ENCODE peak calls at places on chromosome 6, in eight cellular contexts. B is heart right ventricle, A is tibial artery, K is Peyer's patch, X is testis, W is dorsolateral prefrontal cortex, L is cardiac muscle cell, U is pancreas. O is an unnamed sample. For H3K27me3, the result is how much of the 10 kb centered on the place peaks cover.

GRCh38 chr6:42010185-42010872 is 40.0 kb upstream of the TAF8 start:
- DNase-seq in X (no peak), B (no peak), U (no peak), A (no peak), K (no peak), L (no peak), W (no peak), O (no peak)

GRCh38 chr6:169115632-169116031 is 138.0 kb downstream of the THBS2 start:
- DNase-seq in L (no peak), A (no peak), W (no peak), B (no peak), K (no peak), X (no peak), U (no peak), O (no peak)

GRCh38 chr6:29255530-29255929 is 46.0 kb upstream of the OR14J1 start:
- DNase-seq in B (no peak), W (no peak), X (no peak), U (no peak), L (no peak), A (no peak), K (no peak), O (no peak)

GRCh38 chr6:13725570-13725969 is 13.9 kb upstream of the RANBP9 start:
- DNase-seq in B (no peak), U (no peak), K (no peak), X (no peak), A (no peak), L (no peak), W (no peak), O (peak)

GRCh38 chr6:100461273-100461919 is 3.3 kb downstream of the SIM1 start:
- DNase-seq in X (no peak), K (no peak), A (no peak), U (no peak), W (no peak), B (no peak), L (no peak), O (no peak)

GRCh38 chr6:167238169-167238693 is 52.9 kb upstream of the UNC93A start:
- DNase-seq in A (no peak), K (no peak), X (no peak), W (peak), B (no peak), U (no peak), L (peak), O (no peak)

GRCh38 chr6:36618366-36619355 is 24.5 kb downstream of the SRSF3 start:
- DNase-seq in X (no peak), B (no peak), W (no peak), L (no peak), A (peak), U (no peak), K (peak), O (no peak)

GRCh38 chr6:128494440-128494839 is 26.0 kb downstream of the PTPRK start:
- DNase-seq in U (no peak), L (no peak), K (no peak), A (no peak), X (no peak), B (peak), W (no peak), O (no peak)

GRCh38 chr6:148800535-148800934 is 53.7 kb downstream of the UST start:
- DNase-seq in W (no peak), A (no peak), K (no peak), U (no peak), X (no peak), L (no peak), B (no peak), O (no peak)

GRCh38 chr6:166204852-166205650 is 37.4 kb upstream of the TBXT start:
- DNase-seq in K (no peak), A (no peak), U (no peak), L (no peak), W (no peak), B (no peak), X (no peak), O (no peak)

GRCh38 chr6:85126448-85127178 is 323.3 kb upstream of the NT5E start:
- DNase-seq in X (peak), K (no peak), A (peak), U (peak), B (no peak), L (peak), W (peak), O (no peak)

GRCh38 chr6:166738778-166739654 is 112.0 kb upstream of the RPS6KA2 start:
- DNase-seq in L (no peak), K (no peak), U (no peak), B (no peak), A (no peak), W (no peak), X (no peak), O (no peak)

GRCh38 chr6:56851541-56852248 is 103.2 kb upstream of the BEND6 start:
- DNase-seq in L (peak), K (no peak), U (peak), W (peak), B (peak), X (peak), A (peak), O (no peak)

GRCh38 chr6:29777319-29777718 is 50.3 kb upstream of the HLA-G start:
- DNase-seq in W (no peak), U (no peak), L (no peak), X (no peak), A (no peak), B (no peak), K (no peak), O (no peak)

GRCh38 chr6:24931296-24931695 is 4.5 kb downstream of the RIPOR2 start:
- DNase-seq in X (no peak), W (no peak), A (no peak), L (no peak), K (no peak), B (peak), U (no peak), O (no peak)

GRCh38 chr6:33693186-33694158 is 18.0 kb downstream of the UQCC2 start:
- DNase-seq in U (no peak), L (peak), X (no peak), W (peak), B (peak), A (no peak), K (no peak), O (no peak)

GRCh38 chr6:29746050-29746449 is 22.8 kb downstream of the HLA-F start:
- DNase-seq in W (no peak), U (no peak), A (no peak), L (no peak), X (no peak), B (no peak), K (no peak), O (no peak)

GRCh38 chr6:137497722-137498463 is 3.7 kb upstream of the OLIG3 start:
- DNase-seq in K (peak), B (no peak), W (no peak), A (no peak), X (no peak), U (no peak), L (peak), O (no peak)

GRCh38 chr6:139882234-139882633 is 507.8 kb upstream of the CITED2 start:
- DNase-seq in K (no peak), W (peak), X (peak), B (no peak), L (no peak), U (no peak), A (no peak), O (no peak)

GRCh38 chr6:155399062-155399746 is 56.4 kb downstream of the NOX3 start:
- DNase-seq in U (no peak), L (no peak), A (no peak), K (no peak), B (no peak), W (no peak), X (no peak), O (no peak)

GRCh38 chr6:166936079-166936787 is 20.1 kb downstream of the RNASET2 start:
- DNase-seq in W (no peak), L (no peak), A (no peak), U (no peak), B (no peak), K (no peak), X (no peak), O (no peak)

GRCh38 chr6:122569372-122569771 is 40.8 kb upstream of the PKIB start:
- DNase-seq in K (no peak), W (no peak), L (no peak), X (no peak), U (no peak), B (no peak), A (no peak), O (no peak)

GRCh38 chr6:25844518-25844917 is 12.7 kb upstream of the SLC17A1 start:
- DNase-seq in K (no peak), A (no peak), U (no peak), L (no peak), W (no peak), B (no peak), X (no peak), O (no peak)

GRCh38 chr6:37351027-37351426 is 2.8 kb upstream of the RNF8 start:
- DNase-seq in W (no peak), X (no peak), L (no peak), U (no peak), B (no peak), K (no peak), A (no peak), O (no peak)

GRCh38 chr6:85015396-85015990 is 251.1 kb upstream of the TBX18 start:
- DNase-seq in L (peak), U (peak), A (peak), W (no peak), K (no peak), B (peak), X (peak), O (no peak)

GRCh38 chr6:82511546-82511945 is 147.9 kb downstream of the TPBG start:
- DNase-seq in B (no peak), L (no peak), W (no peak), K (no peak), A (no peak), U (no peak), X (no peak), O (no peak)

GRCh38 chr6:26125015-26125690 is 37.9 kb downstream of the HFE start:
- DNase-seq in U (peak), X (no peak), A (no peak), L (peak), B (no peak), W (peak), K (peak), O (no peak)

GRCh38 chr6:159404296-159404695 is 235.1 kb downstream of the FNDC1 start:
- DNase-seq in X (no peak), A (no peak), B (no peak), W (no peak), L (no peak), K (no peak), U (no peak), O (no peak)

GRCh38 chr6:14533446-14533845 is 415.9 kb downstream of the CD83 start:
- DNase-seq in B (no peak), L (no peak), K (no peak), U (no peak), X (no peak), W (no peak), A (no peak), O (no peak)

GRCh38 chr6:38907264-38907663 is 141.3 kb upstream of the GLP1R start:
- DNase-seq in W (no peak), U (no peak), B (no peak), K (no peak), X (no peak), A (no peak), L (peak), O (no peak)

GRCh38 chr6:36662827-36663256 is 15.7 kb upstream of the CDKN1A start:
- DNase-seq in B (no peak), U (peak), A (no peak), X (no peak), W (no peak), L (no peak), K (no peak), O (no peak)

GRCh38 chr6:119957195-119957594 is 607.6 kb upstream of the MAN1A1 start:
- DNase-seq in A (no peak), U (no peak), W (no peak), L (no peak), B (no peak), X (no peak), K (no peak), O (no peak)

GRCh38 chr6:121216928-121217327 is 117.4 kb downstream of the TBC1D32 start:
- DNase-seq in B (no peak), X (no peak), L (no peak), W (no peak), U (no peak), K (no peak), A (no peak), O (no peak)

GRCh38 chr6:93040375-93040774 is 379.0 kb downstream of the EPHA7 start:
- DNase-seq in K (no peak), W (no peak), U (no peak), X (no peak), B (no peak), L (no peak), A (no peak), O (no peak)

GRCh38 chr6:106694343-106694742 is 65.0 kb downstream of the QRSL1 start:
- DNase-seq in X (no peak), L (no peak), W (no peak), U (no peak), K (peak), A (no peak), B (no peak), O (no peak)

GRCh38 chr6:41732601-41733348 is 2.6 kb downstream of the TFEB start:
- DNase-seq in A (no peak), K (no peak), U (no peak), B (no peak), X (no peak), L (no peak), W (no peak), O (peak)

GRCh38 chr6:22145823-22146379 is 150.9 kb downstream of the PRL start:
- DNase-seq in K (no peak), A (no peak), B (peak), U (no peak), W (peak), X (peak), L (peak), O (no peak)

GRCh38 chr6:168516941-168517741 is 76.2 kb downstream of the SMOC2 start:
- DNase-seq in B (no peak), K (no peak), A (no peak), L (no peak), X (no peak), U (no peak), W (no peak), O (no peak)

GRCh38 chr6:47138046-47138445 is 95.9 kb upstream of the ADGRF1 start:
- DNase-seq in A (no peak), B (no peak), L (no peak), W (no peak), K (no peak), X (no peak), U (no peak), O (no peak)

GRCh38 chr6:7846971-7847818 is 63.4 kb downstream of the TXNDC5 start:
- DNase-seq in A (no peak), L (no peak), K (no peak), W (no peak), B (no peak), U (no peak), X (no peak), O (no peak)
- H3K27ac ChIP-seq in A (peak), L (no peak), K (no peak), W (no peak), B (no peak), U (no peak), X (no peak), O (no peak)

GRCh38 chr6:108123516-108123929 is 42.3 kb upstream of the NR2E1 start:
- DNase-seq in W (no peak), B (no peak), A (no peak), X (no peak), L (peak), U (no peak), K (no peak), O (no peak)
- H3K27me3 ChIP-seq in W (under half), B (under half), A (under half), X (under half), L (half or more), U (under half), K (under half), O (half or more)

GRCh38 chr6:90086517-90086916 is 192.2 kb downstream of the GJA10 start:
- DNase-seq in B (no peak), L (no peak), U (no peak), K (no peak), W (no peak), X (no peak), A (no peak), O (no peak)
- TF ChIP-seq CTCF in B (no peak), L (no peak), U (no peak), K (no peak), W (no peak), X (no peak), A (no peak), O (no peak)

GRCh38 chr6:157148391-157149323 is 174.7 kb downstream of the TMEM242 start:
- DNase-seq in X (no peak), W (peak), A (peak), U (peak), L (no peak), K (no peak), B (peak), O (no peak)
- H3K27ac ChIP-seq in X (no peak), W (peak), A (peak), U (peak), L (no peak), K (no peak), B (peak), O (no peak)

DNA sequence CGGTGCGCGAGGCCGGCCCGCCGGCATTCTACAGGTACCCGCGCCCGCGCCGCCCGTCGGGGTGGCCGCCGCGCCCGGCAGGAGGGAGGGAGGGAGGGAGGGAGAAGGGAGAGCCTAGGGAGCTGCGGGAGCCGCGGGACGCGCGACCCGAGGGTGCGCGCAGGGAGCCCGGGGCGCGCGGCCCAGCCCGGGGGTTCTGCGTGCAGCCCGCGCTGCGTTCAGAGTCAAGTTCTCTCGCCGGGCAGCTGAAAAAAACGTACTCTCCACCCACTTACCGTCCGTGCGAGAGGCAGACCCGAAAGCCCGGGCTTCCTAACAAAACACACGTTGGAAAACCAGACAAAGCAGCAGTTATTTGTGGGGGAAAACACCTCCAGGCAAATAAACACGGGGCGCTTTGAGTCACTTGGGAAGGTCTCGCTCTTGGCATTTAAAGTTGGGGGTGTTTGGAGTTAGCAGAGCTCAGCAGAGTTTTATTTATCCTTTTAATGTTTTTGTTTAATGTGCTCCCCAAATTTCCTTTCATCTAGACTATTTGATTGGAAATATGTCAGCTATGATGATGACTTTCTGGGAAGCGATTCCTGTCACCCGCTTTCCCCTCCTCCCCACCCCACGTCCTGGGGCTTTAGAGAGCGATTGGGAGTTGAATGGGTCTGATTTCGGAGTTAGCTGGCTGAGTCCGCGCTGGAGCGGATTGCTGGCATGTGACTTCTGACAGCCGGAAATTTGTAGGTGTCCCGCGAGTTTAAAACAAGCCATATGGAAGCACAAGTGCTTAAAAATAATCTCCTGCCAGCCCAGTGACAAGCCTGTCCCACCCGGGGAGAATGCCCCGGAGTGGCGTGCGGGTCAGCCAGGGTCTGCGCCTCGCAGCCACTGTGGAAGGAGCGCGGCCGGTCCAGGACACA is 1.1 kb downstream of the ESR1 start:
- DNase-seq in K (no peak), A (peak), U (no peak), X (no peak), W (no peak), B (no peak), L (peak), O (no peak)
- H3K27me3 ChIP-seq in K (under half), A (under half), U (under half), X (under half), W (half or more), B (under half), L (half or more), O (under half)

GRCh38 chr6:9233226-9233625 is 797.9 kb upstream of the SLC35B3 start:
- DNase-seq in W (no peak), A (no peak), U (no peak), X (no peak), L (no peak), B (no peak), K (no peak), O (no peak)
- TF ChIP-seq CTCF in W (no peak), A (no peak), U (no peak), X (no peak), L (no peak), B (no peak), K (no peak), O (no peak)

DNA sequence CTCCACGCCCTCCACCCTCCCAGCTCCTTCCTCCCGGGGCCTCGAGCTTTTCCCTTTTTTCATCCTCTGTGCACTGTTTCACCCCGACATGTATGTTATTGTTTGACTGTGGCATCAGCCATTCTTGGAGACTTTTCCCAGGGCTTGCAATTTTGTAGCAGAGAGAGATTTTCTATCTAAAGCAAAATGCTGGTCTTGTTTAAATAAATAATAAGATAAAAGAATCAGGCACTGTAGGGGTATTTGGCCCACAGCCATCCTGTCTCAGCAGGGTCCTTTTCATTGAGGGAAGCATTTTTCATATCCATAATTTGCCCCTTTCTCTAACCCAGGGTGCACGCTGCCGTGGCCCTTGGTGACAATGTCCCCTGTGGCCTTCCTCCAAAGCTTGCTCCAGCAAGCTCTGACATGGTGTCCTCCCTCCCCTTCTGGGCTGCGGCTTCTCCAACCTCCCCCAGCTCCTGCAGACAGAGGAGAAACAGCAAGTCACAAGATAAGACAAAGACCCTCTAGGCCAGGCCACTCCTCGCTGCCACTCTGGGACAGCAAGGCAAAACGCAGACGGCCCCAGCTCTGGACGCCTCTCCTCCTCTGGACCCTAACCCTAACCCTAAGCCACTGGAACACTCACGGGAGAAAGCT is 117.7 kb downstream of the MYLK4 start:
- DNase-seq in A (no peak), B (no peak), W (no peak), U (no peak), X (peak), L (no peak), K (no peak), O (no peak)
- H3K27ac ChIP-seq in A (peak), B (peak), W (peak), U (no peak), X (peak), L (no peak), K (no peak), O (no peak)

DNA sequence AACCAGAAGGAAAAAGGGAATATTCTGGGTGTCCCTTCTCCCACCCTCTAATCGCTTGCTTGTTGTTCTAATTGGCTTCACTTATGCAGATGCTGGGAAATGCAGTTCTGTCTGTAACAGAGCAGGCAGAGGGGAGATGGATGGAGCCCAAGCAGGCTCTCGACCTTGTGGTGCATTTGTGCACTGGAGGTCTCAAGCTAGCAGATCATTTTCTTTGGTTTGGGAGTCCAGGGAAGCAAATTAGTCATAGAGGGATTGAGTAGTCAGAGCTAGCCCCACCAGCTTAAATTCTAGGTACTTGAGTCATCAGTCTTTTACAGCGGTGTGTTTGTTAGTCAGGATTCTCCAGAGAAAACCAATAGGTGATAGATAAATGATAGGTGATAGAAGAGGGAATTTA is 234.7 kb upstream of the ECI2 start:
- DNase-seq in A (no peak), U (no peak), K (no peak), X (no peak), L (no peak), W (no peak), B (no peak), O (no peak)
- H3K27me3 ChIP-seq in A (under half), U (under half), K (under half), X (under half), L (under half), W (under half), B (under half), O (under half)

GRCh38 chr6:132161283-132161682 is 210.1 kb upstream of the CCN2 start:
- DNase-seq in X (no peak), K (no peak), U (no peak), W (no peak), L (peak), A (no peak), B (peak), O (no peak)
- TF ChIP-seq CTCF in X (peak), K (peak), U (no peak), W (peak), L (peak), A (peak), B (peak), O (no peak)

GRCh38 chr6:52475307-52475706 is 55.2 kb downstream of the EFHC1 start:
- DNase-seq in K (no peak), L (no peak), A (no peak), B (no peak), W (no peak), U (no peak), X (no peak), O (no peak)
- H3K27ac ChIP-seq in K (no peak), L (no peak), A (no peak), B (no peak), W (no peak), U (no peak), X (no peak), O (no peak)

O was measured in CD4-positive, alpha-beta T cell.